ENCODE peak calls at places on chromosomes 12 and 14, in nine cellular contexts. One of them, this sample, is unnamed.

GRCh38 chr14:56797003-56797568 is 13.2 kb downstream of the OTX2 start:
- DNase-seq in cardiac muscle cell: no peak
- DNase-seq in NT2/D1: no peak
- DNase-seq in kidney epithelial cell: no peak
- DNase-seq in iPS DF 6.9: no peak
- DNase-seq in heart left ventricle: no peak
- DNase-seq in HepG2: no peak
- DNase-seq in right atrium auricular region: no peak
- DNase-seq in foreskin fibroblast: no peak
- DNase-seq in this sample: no peak

GRCh38 chr14:35333797-35334743 is 41.9 kb downstream of the PSMA6 start:
- DNase-seq in cardiac muscle cell: no peak
- DNase-seq in NT2/D1: no peak
- DNase-seq in kidney epithelial cell: no peak
- DNase-seq in iPS DF 6.9: no peak
- DNase-seq in heart left ventricle: no peak
- DNase-seq in HepG2: peak; percentile 78
- DNase-seq in right atrium auricular region: no peak
- DNase-seq in foreskin fibroblast: no peak
- DNase-seq in this sample: no peak

GRCh38 chr12:107677671-107678070 is 7.9 kb upstream of the PWP1 start:
- DNase-seq in cardiac muscle cell: no peak
- DNase-seq in NT2/D1: no peak
- DNase-seq in kidney epithelial cell: no peak
- DNase-seq in iPS DF 6.9: no peak
- DNase-seq in heart left ventricle: no peak
- DNase-seq in HepG2: no peak
- DNase-seq in right atrium auricular region: no peak
- DNase-seq in foreskin fibroblast: no peak
- DNase-seq in this sample: no peak

GRCh38 chr12:120025640-120026039 is 36.6 kb downstream of the BICDL1 start:
- DNase-seq in cardiac muscle cell: no peak
- DNase-seq in NT2/D1: no peak
- DNase-seq in kidney epithelial cell: no peak
- DNase-seq in iPS DF 6.9: no peak
- DNase-seq in heart left ventricle: no peak
- DNase-seq in HepG2: no peak
- DNase-seq in right atrium auricular region: no peak
- DNase-seq in foreskin fibroblast: no peak
- DNase-seq in this sample: no peak

GRCh38 chr14:53430870-53431269 is 277.7 kb upstream of the DDHD1 start:
- DNase-seq in cardiac muscle cell: no peak
- DNase-seq in NT2/D1: no peak
- DNase-seq in kidney epithelial cell: no peak
- DNase-seq in iPS DF 6.9: no peak
- DNase-seq in heart left ventricle: no peak
- DNase-seq in HepG2: peak; percentile 5
- DNase-seq in right atrium auricular region: no peak
- DNase-seq in foreskin fibroblast: peak; percentile 25
- DNase-seq in this sample: no peak

GRCh38 chr12:109269428-109269827 is 39.7 kb downstream of the FOXN4 start:
- DNase-seq in cardiac muscle cell: no peak
- DNase-seq in NT2/D1: no peak
- DNase-seq in kidney epithelial cell: no peak
- DNase-seq in iPS DF 6.9: no peak
- DNase-seq in heart left ventricle: no peak
- DNase-seq in HepG2: no peak
- DNase-seq in right atrium auricular region: no peak
- DNase-seq in foreskin fibroblast: no peak
- DNase-seq in this sample: no peak

GRCh38 chr14:72904840-72905561 is 11.1 kb upstream of the DPF3 start:
- DNase-seq in cardiac muscle cell: peak; percentile 87
- DNase-seq in NT2/D1: no peak
- DNase-seq in kidney epithelial cell: no peak
- DNase-seq in iPS DF 6.9: no peak
- DNase-seq in heart left ventricle: peak; percentile 59
- DNase-seq in HepG2: peak; percentile 53
- DNase-seq in right atrium auricular region: peak; percentile 79
- DNase-seq in foreskin fibroblast: peak; percentile 90
- DNase-seq in this sample: peak; percentile 59

GRCh38 chr14:94317259-94317658 is 5.9 kb downstream of the SERPINA6 start:
- DNase-seq in cardiac muscle cell: peak; percentile 53
- DNase-seq in NT2/D1: no peak
- DNase-seq in kidney epithelial cell: no peak
- DNase-seq in iPS DF 6.9: no peak
- DNase-seq in heart left ventricle: no peak
- DNase-seq in HepG2: peak; percentile 78
- DNase-seq in right atrium auricular region: peak; percentile 60
- DNase-seq in foreskin fibroblast: peak; percentile 77
- DNase-seq in this sample: no peak

GRCh38 chr14:81423504-81423903 is 23.4 kb upstream of the STON2 start:
- DNase-seq in cardiac muscle cell: peak; percentile 19
- DNase-seq in NT2/D1: no peak
- DNase-seq in kidney epithelial cell: no peak
- DNase-seq in iPS DF 6.9: no peak
- DNase-seq in heart left ventricle: peak; percentile 68
- DNase-seq in HepG2: no peak
- DNase-seq in right atrium auricular region: no peak
- DNase-seq in foreskin fibroblast: no peak
- DNase-seq in this sample: no peak

GRCh38 chr14:104746951-104747481 is 5.9 kb upstream of the SIVA1 start:
- DNase-seq in cardiac muscle cell: no peak
- DNase-seq in NT2/D1: no peak
- DNase-seq in kidney epithelial cell: no peak
- DNase-seq in iPS DF 6.9: no peak
- DNase-seq in heart left ventricle: no peak
- DNase-seq in HepG2: no peak
- DNase-seq in right atrium auricular region: no peak
- DNase-seq in foreskin fibroblast: peak; percentile 88
- DNase-seq in this sample: peak; percentile 81

GRCh38 chr12:104386461-104386860 is 70.3 kb upstream of the CHST11 start:
- DNase-seq in cardiac muscle cell: no peak
- DNase-seq in NT2/D1: no peak
- DNase-seq in kidney epithelial cell: no peak
- DNase-seq in iPS DF 6.9: no peak
- DNase-seq in heart left ventricle: no peak
- DNase-seq in HepG2: no peak
- DNase-seq in right atrium auricular region: no peak
- DNase-seq in foreskin fibroblast: no peak
- DNase-seq in this sample: no peak

GRCh38 chr12:19412844-19413243 is 26.4 kb upstream of the AEBP2 start:
- DNase-seq in cardiac muscle cell: no peak
- DNase-seq in NT2/D1: no peak
- DNase-seq in kidney epithelial cell: no peak
- DNase-seq in iPS DF 6.9: no peak
- DNase-seq in heart left ventricle: peak; percentile 24
- DNase-seq in HepG2: no peak
- DNase-seq in right atrium auricular region: no peak
- DNase-seq in foreskin fibroblast: no peak
- DNase-seq in this sample: no peak

GRCh38 chr12:19410211-19410610 is 29.1 kb upstream of the AEBP2 start:
- DNase-seq in cardiac muscle cell: peak; percentile 30
- DNase-seq in NT2/D1: no peak
- DNase-seq in kidney epithelial cell: no peak
- DNase-seq in iPS DF 6.9: no peak
- DNase-seq in heart left ventricle: no peak
- DNase-seq in HepG2: no peak
- DNase-seq in right atrium auricular region: no peak
- DNase-seq in foreskin fibroblast: no peak
- DNase-seq in this sample: no peak

GRCh38 chr12:19411234-19412221 is 27.8 kb upstream of the AEBP2 start:
- DNase-seq in cardiac muscle cell: no peak
- DNase-seq in NT2/D1: peak; percentile 98
- DNase-seq in kidney epithelial cell: no peak
- DNase-seq in iPS DF 6.9: no peak
- DNase-seq in heart left ventricle: no peak
- DNase-seq in HepG2: no peak
- DNase-seq in right atrium auricular region: no peak
- DNase-seq in foreskin fibroblast: no peak
- DNase-seq in this sample: no peak

GRCh38 chr12:19410639-19411184 is 28.6 kb upstream of the AEBP2 start:
- DNase-seq in cardiac muscle cell: no peak
- DNase-seq in NT2/D1: no peak
- DNase-seq in kidney epithelial cell: no peak
- DNase-seq in iPS DF 6.9: no peak
- DNase-seq in heart left ventricle: no peak
- DNase-seq in HepG2: no peak
- DNase-seq in right atrium auricular region: no peak
- DNase-seq in foreskin fibroblast: no peak
- DNase-seq in this sample: no peak

GRCh38 chr12:19409376-19409775 is 29.9 kb upstream of the AEBP2 start:
- DNase-seq in cardiac muscle cell: peak; percentile 63
- DNase-seq in NT2/D1: no peak
- DNase-seq in kidney epithelial cell: no peak
- DNase-seq in iPS DF 6.9: no peak
- DNase-seq in heart left ventricle: no peak
- DNase-seq in HepG2: no peak
- DNase-seq in right atrium auricular region: no peak
- DNase-seq in foreskin fibroblast: no peak
- DNase-seq in this sample: no peak
- H3K4me3 ChIP-seq in cardiac muscle cell: no peak overlapping the region
- H3K4me3 ChIP-seq in NT2/D1: no peak overlapping the region
- H3K4me3 ChIP-seq in kidney epithelial cell: no peak overlapping the region
- H3K4me3 ChIP-seq in iPS DF 6.9: no peak overlapping the region
- H3K4me3 ChIP-seq in heart left ventricle: no peak overlapping the region
- H3K4me3 ChIP-seq in HepG2: no peak overlapping the region
- H3K4me3 ChIP-seq in right atrium auricular region: no peak overlapping the region
- H3K4me3 ChIP-seq in foreskin fibroblast: no peak overlapping the region
- H3K4me3 ChIP-seq in this sample: no peak overlapping the region

DNA sequence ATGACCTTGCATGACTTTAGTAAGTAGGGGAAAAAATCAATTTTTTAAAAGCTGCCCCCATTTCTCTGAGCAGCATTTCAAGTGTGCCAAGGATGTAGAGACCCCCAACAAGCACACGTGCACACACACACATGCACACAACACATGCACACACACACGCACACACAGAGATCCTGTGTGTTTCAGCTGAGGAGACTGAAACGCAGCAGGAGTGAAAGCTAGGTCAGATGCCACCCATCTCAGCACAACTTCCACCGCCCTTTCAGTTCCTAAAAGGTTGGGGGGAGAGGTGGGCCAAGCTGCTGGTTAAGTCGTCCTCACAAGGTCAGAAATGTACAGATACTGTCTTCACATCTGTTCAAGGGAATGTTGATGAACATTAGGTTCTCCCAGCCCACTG is 13.9 kb downstream of the MYL2 start:
- DNase-seq in cardiac muscle cell: no peak
- DNase-seq in NT2/D1: no peak
- DNase-seq in kidney epithelial cell: no peak
- DNase-seq in iPS DF 6.9: no peak
- DNase-seq in heart left ventricle: no peak
- DNase-seq in HepG2: no peak
- DNase-seq in right atrium auricular region: no peak
- DNase-seq in foreskin fibroblast: no peak
- DNase-seq in this sample: no peak
- H3K4me3 ChIP-seq in cardiac muscle cell: no peak overlapping the region
- H3K4me3 ChIP-seq in NT2/D1: no peak overlapping the region
- H3K4me3 ChIP-seq in kidney epithelial cell: no peak overlapping the region
- H3K4me3 ChIP-seq in iPS DF 6.9: no peak overlapping the region
- H3K4me3 ChIP-seq in heart left ventricle: no peak overlapping the region
- H3K4me3 ChIP-seq in HepG2: no peak overlapping the region
- H3K4me3 ChIP-seq in right atrium auricular region: no peak overlapping the region
- H3K4me3 ChIP-seq in foreskin fibroblast: no peak overlapping the region
- H3K4me3 ChIP-seq in this sample: no peak overlapping the region

GRCh38 chr14:63249112-63249511 is 44.9 kb downstream of the RHOJ start:
- DNase-seq in cardiac muscle cell: peak; percentile 41
- DNase-seq in NT2/D1: no peak
- DNase-seq in kidney epithelial cell: no peak
- DNase-seq in iPS DF 6.9: no peak
- DNase-seq in heart left ventricle: no peak
- DNase-seq in HepG2: no peak
- DNase-seq in right atrium auricular region: no peak
- DNase-seq in foreskin fibroblast: peak; percentile 15
- DNase-seq in this sample: no peak

GRCh38 chr14:63245893-63246292 is 41.6 kb downstream of the RHOJ start:
- DNase-seq in cardiac muscle cell: peak; percentile 66
- DNase-seq in NT2/D1: no peak
- DNase-seq in kidney epithelial cell: no peak
- DNase-seq in iPS DF 6.9: no peak
- DNase-seq in heart left ventricle: peak; percentile 20
- DNase-seq in HepG2: no peak
- DNase-seq in right atrium auricular region: no peak
- DNase-seq in foreskin fibroblast: no peak
- DNase-seq in this sample: no peak

GRCh38 chr14:63243646-63244045 is 39.4 kb downstream of the RHOJ start:
- DNase-seq in cardiac muscle cell: no peak
- DNase-seq in NT2/D1: no peak
- DNase-seq in kidney epithelial cell: no peak
- DNase-seq in iPS DF 6.9: no peak
- DNase-seq in heart left ventricle: no peak
- DNase-seq in HepG2: no peak
- DNase-seq in right atrium auricular region: no peak
- DNase-seq in foreskin fibroblast: no peak
- DNase-seq in this sample: no peak

GRCh38 chr14:63248211-63248610 is 44.0 kb downstream of the RHOJ start:
- DNase-seq in cardiac muscle cell: peak; percentile 72
- DNase-seq in NT2/D1: no peak
- DNase-seq in kidney epithelial cell: no peak
- DNase-seq in iPS DF 6.9: no peak
- DNase-seq in heart left ventricle: no peak
- DNase-seq in HepG2: no peak
- DNase-seq in right atrium auricular region: no peak
- DNase-seq in foreskin fibroblast: peak; percentile 14
- DNase-seq in this sample: no peak
- H3K4me3 ChIP-seq in cardiac muscle cell: no peak overlapping the region
- H3K4me3 ChIP-seq in NT2/D1: no peak overlapping the region
- H3K4me3 ChIP-seq in kidney epithelial cell: no peak overlapping the region
- H3K4me3 ChIP-seq in iPS DF 6.9: no peak overlapping the region
- H3K4me3 ChIP-seq in heart left ventricle: no peak overlapping the region
- H3K4me3 ChIP-seq in HepG2: no peak overlapping the region
- H3K4me3 ChIP-seq in right atrium auricular region: no peak overlapping the region
- H3K4me3 ChIP-seq in foreskin fibroblast: no peak overlapping the region
- H3K4me3 ChIP-seq in this sample: no peak overlapping the region

DNA sequence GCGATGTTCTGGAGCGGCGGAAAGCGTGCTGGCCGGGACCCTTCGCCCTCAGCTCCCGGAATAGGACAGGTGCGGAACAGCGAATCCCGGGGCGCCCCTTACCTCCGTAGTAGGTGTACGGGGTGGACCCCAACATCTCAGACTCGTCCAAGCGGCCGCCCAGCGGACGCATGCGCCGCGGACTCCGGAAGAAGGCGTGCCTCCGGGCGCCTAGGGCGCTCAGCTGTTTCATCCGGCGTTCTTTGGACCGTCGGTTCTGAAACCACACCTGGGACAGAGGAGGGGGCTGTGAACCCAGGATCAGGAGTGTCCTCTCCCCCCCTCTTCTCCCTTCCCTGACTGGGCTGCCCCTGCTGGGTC is 4.5 kb downstream of the LHX5 start:
- DNase-seq in cardiac muscle cell: no peak
- DNase-seq in NT2/D1: no peak
- DNase-seq in kidney epithelial cell: no peak
- DNase-seq in iPS DF 6.9: no peak
- DNase-seq in heart left ventricle: no peak
- DNase-seq in HepG2: no peak
- DNase-seq in right atrium auricular region: no peak
- DNase-seq in foreskin fibroblast: peak; percentile 9
- DNase-seq in this sample: no peak
- H3K4me3 ChIP-seq in cardiac muscle cell: peak overlapping the region; percentile 21
- H3K4me3 ChIP-seq in NT2/D1: peak overlapping the region; percentile 41
- H3K4me3 ChIP-seq in kidney epithelial cell: peak overlapping the region; percentile 16
- H3K4me3 ChIP-seq in iPS DF 6.9: peak overlapping the region; percentile 21
- H3K4me3 ChIP-seq in heart left ventricle: peak overlapping the region; percentile 34
- H3K4me3 ChIP-seq in HepG2: peak overlapping the region; percentile 35
- H3K4me3 ChIP-seq in right atrium auricular region: peak overlapping the region; percentile 47
- H3K4me3 ChIP-seq in foreskin fibroblast: peak overlapping the region; percentile 38
- H3K4me3 ChIP-seq in this sample: peak overlapping the region; percentile 50

This sample was measured in stomach.